ENCODE peak calls at places on chromosomes 7 and 10, in four cellular contexts. Q is HepG2, B is K562, P is IMR-90. L is an unnamed sample.
A peak's percentile ranks its signal among the peaks of the same experiment; 100 is the strongest.

GRCh38 chr10:58477122-58477521 is 35.5 kb upstream of the BICC1 start:
- DNase-seq in Q (no peak), P (peak; percentile 51), B (no peak), L (no peak)

GRCh38 chr10:17009228-17009700 is 120.3 kb downstream of the CUBN start:
- DNase-seq in B (no peak), Q (no peak), P (peak; percentile 80), L (no peak)

GRCh38 chr7:102119213-102119651 is 167.4 kb upstream of the SH2B2 start:
- DNase-seq in P (peak; percentile 15), B (no peak), Q (peak; percentile 13), L (no peak)

GRCh38 chr10:124238367-124238766 is 145.0 kb upstream of the CHST15 start:
- DNase-seq in B (no peak), Q (no peak), P (no peak), L (no peak)

GRCh38 chr7:149444260-149444659 is 16.6 kb downstream of the ZNF777 start:
- DNase-seq in B (no peak), Q (no peak), P (no peak), L (no peak)

GRCh38 chr7:102045681-102046372 is 228.4 kb downstream of the CUX1 start:
- DNase-seq in B (no peak), P (no peak), Q (no peak), L (no peak)

GRCh38 chr7:97009753-97010732 is 4.7 kb downstream of the DLX6 start:
- DNase-seq in B (no peak), P (no peak), Q (no peak), L (no peak)

GRCh38 chr7:70063371-70063770 is 465.1 kb downstream of the AUTS2 start:
- DNase-seq in Q (no peak), P (no peak), B (no peak), L (no peak)

GRCh38 chr10:26779176-26779860 is 81.4 kb downstream of the ABI1 start:
- DNase-seq in B (no peak), Q (no peak), P (no peak), L (peak; percentile 13)

GRCh38 chr7:102146989-102147388 is 139.7 kb upstream of the SH2B2 start:
- DNase-seq in P (peak; percentile 54), B (no peak), Q (no peak), L (no peak)

GRCh38 chr7:157975401-157976372 is 611.9 kb downstream of the PTPRN2 start:
- DNase-seq in Q (no peak), P (no peak), B (no peak), L (no peak)

GRCh38 chr7:118185163-118185860 is 1.3 kb downstream of the LSM8 start:
- DNase-seq in B (no peak), Q (no peak), P (peak; percentile 40), L (no peak)

GRCh38 chr7:146090023-146090645 is 26.5 kb upstream of the CNTNAP2 start:
- DNase-seq in B (peak; percentile 53), P (no peak), Q (peak; percentile 8), L (peak; percentile 6)

GRCh38 chr7:44308741-44309270 is 16.6 kb downstream of the CAMK2B start:
- DNase-seq in B (peak; percentile 10), Q (no peak), P (no peak), L (no peak)

GRCh38 chr10:87771871-87772500 is 46.0 kb downstream of the ATAD1 start:
- DNase-seq in B (no peak), Q (peak; percentile 19), P (peak; percentile 20), L (peak; percentile 30)

GRCh38 chr10:101903827-101904520 is 60.4 kb upstream of the KCNIP2 start:
- DNase-seq in B (no peak), P (peak; percentile 21), Q (no peak), L (no peak)

GRCh38 chr7:78516450-78516849 is 717.9 kb downstream of the PHTF2 start:
- DNase-seq in Q (no peak), P (no peak), B (no peak), L (no peak)

GRCh38 chr7:101402081-101402779 is 39.6 kb downstream of the COL26A1 start:
- DNase-seq in Q (no peak), P (peak; percentile 17), B (no peak), L (peak; percentile 71)

GRCh38 chr7:155611808-155612447 is 32.5 kb upstream of the RBM33 start:
- DNase-seq in B (no peak), Q (no peak), P (no peak), L (no peak)

GRCh38 chr10:106863549-106863948 is 301.0 kb downstream of the SORCS1 start:
- DNase-seq in P (no peak), B (no peak), Q (no peak), L (no peak)

GRCh38 chr7:117872565-117873055 is 631 bp downstream of the CTTNBP2 start:
- DNase-seq in B (no peak), Q (no peak), P (no peak), L (no peak)

GRCh38 chr10:69577268-69578232 is 4.3 kb upstream of the NEUROG3 start:
- DNase-seq in P (no peak), Q (no peak), B (no peak), L (peak; percentile 51)

GRCh38 chr10:35493196-35494118 is 111.7 kb upstream of the GJD4 start:
- DNase-seq in B (no peak), P (peak; percentile 17), Q (no peak), L (no peak)

GRCh38 chr10:35184527-35185171 is 58.0 kb downstream of the CREM start:
- DNase-seq in Q (no peak), B (no peak), P (no peak), L (no peak)

GRCh38 chr10:96387151-96387550 is 28.3 kb upstream of the OPALIN start:
- DNase-seq in B (no peak), P (peak; percentile 7), Q (no peak), L (no peak)

GRCh38 chr10:93383562-93383981 is 98.6 kb downstream of the MYOF start:
- DNase-seq in P (peak; percentile 98), B (no peak), Q (no peak), L (no peak)

DNA sequence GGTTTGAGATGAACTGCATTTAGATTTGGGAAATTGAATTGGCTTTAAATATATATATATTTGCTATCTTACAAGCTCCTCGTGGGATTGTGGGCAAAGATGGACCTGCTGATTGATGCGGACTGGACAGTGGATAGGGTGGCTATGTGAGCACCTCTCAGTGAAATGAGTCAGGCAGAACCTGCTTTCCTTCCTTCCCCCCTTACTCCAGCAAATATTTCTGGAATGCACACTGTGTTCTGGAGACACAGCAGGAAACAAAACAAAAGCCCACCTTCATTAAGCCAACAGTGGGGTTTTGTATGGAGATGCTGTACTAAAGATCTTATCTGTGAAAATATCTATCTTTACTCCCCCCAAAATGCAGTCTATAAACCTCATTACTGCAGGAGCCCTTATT is 77.3 kb downstream of the LRRC4 start:
- DNase-seq in B (no peak), P (no peak), Q (no peak), L (no peak)
- TF ChIP-seq MAFK in B (no peak), P (no peak), Q (no peak), L (no peak)

GRCh38 chr7:34677491-34677890 is 19.5 kb downstream of the NPSR1 start:
- DNase-seq in Q (no peak), P (no peak), B (no peak), L (no peak)
- TF ChIP-seq CEBPB in Q (no peak), P (no peak), B (no peak), L (no peak)

DNA sequence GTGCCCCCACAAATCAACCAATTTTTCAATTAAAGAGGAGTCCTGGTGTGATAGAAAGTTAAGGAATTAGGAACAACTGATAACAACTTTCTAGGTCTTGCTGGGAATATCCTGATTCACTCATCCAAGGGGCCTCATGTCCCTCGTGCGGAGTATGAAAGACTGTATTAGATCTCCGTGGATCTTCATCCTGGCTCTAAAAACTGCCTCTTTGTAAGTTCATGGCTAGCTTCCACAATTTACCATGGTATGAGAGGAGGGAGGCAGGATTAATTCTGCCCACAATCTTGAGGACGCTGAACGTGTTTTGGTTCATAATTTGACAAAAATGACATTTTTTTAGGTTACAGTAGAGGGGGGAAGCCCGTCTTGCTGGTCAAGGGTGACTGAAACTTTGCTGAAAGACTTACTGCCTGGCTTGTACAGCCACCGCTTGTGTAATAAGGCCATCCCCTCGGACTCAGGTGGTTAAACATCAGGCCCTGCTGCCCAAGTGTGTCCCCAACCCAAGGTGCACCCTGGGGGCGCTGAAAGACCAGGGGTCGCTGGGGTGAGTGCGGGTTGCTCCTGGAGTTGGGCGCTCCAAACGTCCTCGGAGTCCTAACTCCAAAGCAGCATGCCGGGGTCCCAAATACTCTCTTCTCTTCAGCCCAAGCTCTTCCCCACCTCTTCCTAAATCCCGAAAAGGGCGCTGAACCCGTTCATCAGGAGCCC is 750 bp downstream of the HIBADH start:
- DNase-seq in P (peak; percentile 19), Q (peak; percentile 49), B (no peak), L (no peak)
- TF ChIP-seq BHLHE40 in P (no peak), Q (no peak), B (no peak), L (no peak)

GRCh38 chr7:56474271-56474670 is 358.1 kb upstream of the NUPR2 start:
- DNase-seq in B (no peak), P (no peak), Q (no peak), L (no peak)
- TF ChIP-seq MAFK in B (no peak), P (no peak), Q (no peak), L (no peak)

GRCh38 chr10:52318822-52319464 is 4.9 kb downstream of the DKK1 start:
- DNase-seq in B (no peak), Q (peak; percentile 69), P (peak; percentile 98), L (peak; percentile 66)
- TF ChIP-seq CEBPB in B (no peak), Q (no peak), P (peak; percentile 88), L (peak; percentile 89)

DNA sequence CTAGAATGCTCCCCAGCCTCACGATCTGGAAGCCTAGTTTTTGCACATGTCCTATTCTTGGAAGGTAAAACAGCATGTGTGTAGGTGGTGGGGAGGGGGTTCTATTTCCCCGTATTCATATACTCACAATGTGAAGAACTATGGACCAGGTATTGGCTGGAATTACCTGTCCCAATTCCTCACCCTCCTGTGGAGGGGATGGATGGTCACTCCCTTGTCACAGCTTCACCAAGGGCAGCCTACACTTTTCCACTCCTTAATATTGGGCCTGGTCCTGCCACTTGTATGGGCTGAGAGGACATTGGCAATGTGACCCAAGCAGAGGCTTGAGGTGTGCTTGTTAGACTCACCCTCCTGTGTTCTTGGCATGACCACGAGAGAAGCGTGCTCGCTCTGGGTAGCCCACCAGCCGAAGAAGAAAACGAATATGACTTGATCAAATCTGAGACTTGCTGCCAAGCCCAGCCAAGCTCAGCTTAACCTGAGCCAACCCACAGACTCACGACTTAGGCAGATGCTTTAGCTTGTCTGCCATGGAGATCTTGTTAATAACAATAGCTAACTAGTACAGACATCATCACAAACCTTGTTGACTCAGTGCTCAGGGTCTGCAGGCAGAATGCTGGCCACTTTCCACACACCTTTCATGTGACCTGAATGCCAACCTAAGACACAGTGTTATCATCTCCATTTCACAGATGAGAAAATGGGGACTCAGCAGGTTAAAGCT is 17.2 kb downstream of the ZNF488 start:
- DNase-seq in B (no peak), Q (no peak), P (no peak), L (no peak)
- TF ChIP-seq BHLHE40 in B (no peak), Q (no peak), P (no peak), L (no peak)

GRCh38 chr7:126569402-126569801 is 683.3 kb downstream of the GRM8 start:
- DNase-seq in B (no peak), Q (no peak), P (no peak), L (no peak)

GRCh38 chr7:126574838-126575250 is 677.9 kb downstream of the GRM8 start:
- DNase-seq in P (no peak), Q (no peak), B (no peak), L (peak; percentile 2)

GRCh38 chr7:126570845-126571244 is 681.9 kb downstream of the GRM8 start:
- DNase-seq in P (no peak), Q (no peak), B (no peak), L (no peak)

GRCh38 chr7:126578338-126578737 is 674.4 kb downstream of the GRM8 start:
- DNase-seq in B (no peak), Q (no peak), P (no peak), L (no peak)

GRCh38 chr7:126574276-126574675 is 678.5 kb downstream of the GRM8 start:
- DNase-seq in Q (no peak), P (no peak), B (no peak), L (peak; percentile 15)
- TF ChIP-seq MAFK in Q (no peak), P (no peak), B (no peak), L (no peak)